ENCODE peak calls at places on chromosome 5, in ten cellular contexts. Q, U, S, H, F, D, I, Y, J and B are unnamed samples. For H3K4me1, the result is how much of the 10 kb centered on the place peaks cover.

GRCh38 chr5:1270933-1271914 is 23.6 kb downstream of the TERT start:
- DNase-seq in Y (no peak), U (no peak), H (no peak), S (no peak), D (no peak), Q (no peak), I (no peak), F (no peak), J (no peak), B (no peak)

GRCh38 chr5:16615737-16616535 is 861 bp downstream of the RETREG1 start:
- DNase-seq in S (no peak), I (no peak), U (peak), F (peak), H (peak), D (no peak), Q (peak), Y (no peak), J (no peak), B (no peak)

GRCh38 chr5:5298841-5299543 is 123.5 kb upstream of the ICE1 start:
- DNase-seq in F (no peak), D (no peak), U (no peak), Q (no peak), J (no peak), H (no peak), S (no peak), Y (no peak), I (no peak), B (no peak)

GRCh38 chr5:172849636-172850453 is 15.8 kb downstream of the ERGIC1 start:
- DNase-seq in D (no peak), Q (no peak), H (no peak), S (peak), J (no peak), U (no peak), Y (no peak), I (no peak), F (peak), B (no peak)

GRCh38 chr5:178993236-178993765 is 1.8 kb downstream of the GRM6 start:
- DNase-seq in F (no peak), U (no peak), Q (no peak), Y (no peak), J (no peak), I (no peak), H (no peak), D (no peak), S (no peak), B (no peak)

GRCh38 chr5:173969167-173970049 is 19.6 kb upstream of the C5orf47 start:
- DNase-seq in I (no peak), Q (peak), S (no peak), Y (no peak), D (no peak), J (no peak), F (peak), H (no peak), U (peak), B (no peak)

GRCh38 chr5:79495311-79495710 is 18.6 kb downstream of the HOMER1 start:
- DNase-seq in D (no peak), F (peak), H (peak), U (no peak), Y (no peak), Q (peak), I (no peak), J (no peak), S (no peak), B (no peak)

GRCh38 chr5:651296-652022 is 39.3 kb downstream of the CEP72 start:
- DNase-seq in U (no peak), Q (no peak), D (no peak), H (no peak), F (no peak), Y (peak), S (no peak), I (no peak), J (no peak), B (no peak)

GRCh38 chr5:69231851-69232250 is 2.8 kb upstream of the CDK7 start:
- DNase-seq in Y (no peak), F (no peak), I (no peak), J (no peak), H (no peak), U (no peak), S (no peak), D (no peak), Q (no peak), B (no peak)

GRCh38 chr5:162214551-162214950 is 147.0 kb downstream of the GABRG2 start:
- DNase-seq in U (no peak), Q (no peak), J (no peak), S (no peak), Y (no peak), D (no peak), H (no peak), I (no peak), F (no peak), B (no peak)

GRCh38 chr5:162209005-162209605 is 141.5 kb downstream of the GABRG2 start:
- DNase-seq in S (peak), I (no peak), H (peak), D (peak), Q (peak), J (no peak), U (peak), Y (peak), F (peak), B (no peak)
- TF ChIP-seq CTCF in S (peak), I (no peak), H (peak), D (peak), Q (peak), J (peak), U (peak), Y (peak), F (peak), B (no peak)

GRCh38 chr5:139765409-139766217 is 30.0 kb upstream of the PSD2 start:
- DNase-seq in J (peak), I (peak), D (peak), Y (peak), Q (peak), H (peak), S (peak), U (peak), F (peak), B (peak)
- H3K4me3 ChIP-seq in J (peak), I (peak), D (peak), Y (peak), Q (peak), H (peak), S (peak), U (peak), F (peak), B (peak)

GRCh38 chr5:132468665-132469379 is 21.8 kb downstream of the IRF1 start:
- DNase-seq in I (no peak), U (no peak), S (no peak), D (no peak), J (no peak), Y (no peak), H (no peak), Q (no peak), F (peak), B (no peak)
- H3K4me1 ChIP-seq in I (half or more), U (under half), S (half or more), D (under half), J (under half), Y (under half), H (under half), Q (under half), F (under half), B (under half)

GRCh38 chr5:81425569-81425968 is 31.6 kb upstream of the ACOT12 start:
- DNase-seq in Q (peak), I (no peak), J (no peak), D (no peak), S (peak), F (peak), U (peak), Y (no peak), H (peak), B (no peak)
- TF ChIP-seq CTCF in Q (peak), I (peak), J (peak), D (peak), S (peak), F (peak), U (peak), Y (peak), H (peak), B (peak)

GRCh38 chr5:6493681-6494454 is 45.2 kb downstream of the UBE2QL1 start:
- DNase-seq in U (no peak), Q (no peak), H (no peak), F (no peak), J (no peak), S (no peak), I (no peak), D (no peak), Y (no peak), B (no peak)

GRCh38 chr5:6496636-6497035 is 48.0 kb downstream of the UBE2QL1 start:
- DNase-seq in U (no peak), I (no peak), H (no peak), S (no peak), F (peak), D (no peak), J (no peak), Q (no peak), Y (no peak), B (no peak)

GRCh38 chr5:6497267-6497666 is 48.6 kb downstream of the UBE2QL1 start:
- DNase-seq in Y (no peak), S (no peak), I (no peak), F (no peak), J (no peak), Q (no peak), D (no peak), H (no peak), U (no peak), B (no peak)

GRCh38 chr5:6496207-6496584 is 47.5 kb downstream of the UBE2QL1 start:
- DNase-seq in D (no peak), J (no peak), H (no peak), Y (no peak), Q (no peak), U (no peak), I (no peak), S (no peak), F (no peak), B (no peak)

GRCh38 chr5:6495433-6496206 is 47.0 kb downstream of the UBE2QL1 start:
- DNase-seq in D (no peak), Q (no peak), H (no peak), J (no peak), U (no peak), F (peak), I (no peak), S (no peak), Y (no peak), B (no peak)
- H3K4me3 ChIP-seq in D (no peak), Q (no peak), H (no peak), J (no peak), U (no peak), F (no peak), I (no peak), S (no peak), Y (no peak), B (no peak)

GRCh38 chr5:72300590-72301339 is 19.3 kb downstream of the MRPS27 start:
- DNase-seq in D (no peak), I (no peak), U (no peak), J (no peak), Y (no peak), H (no peak), F (no peak), S (no peak), Q (no peak), B (no peak)
- H3K4me1 ChIP-seq in D (under half), I (under half), U (under half), J (under half), Y (under half), H (under half), F (under half), S (half or more), Q (under half), B (under half)

GRCh38 chr5:91306497-91306896 is 76.6 kb downstream of the ARRDC3 start:
- DNase-seq in Y (no peak), D (no peak), S (no peak), F (no peak), H (no peak), I (no peak), U (no peak), Q (no peak), J (no peak), B (no peak)

GRCh38 chr5:91307023-91307422 is 76.1 kb downstream of the ARRDC3 start:
- DNase-seq in D (peak), Q (no peak), F (no peak), J (peak), U (no peak), I (no peak), S (no peak), Y (peak), H (no peak), B (peak)

GRCh38 chr5:91312698-91313097 is 70.4 kb downstream of the ARRDC3 start:
- DNase-seq in Q (no peak), U (no peak), D (no peak), I (no peak), H (no peak), F (no peak), J (no peak), S (no peak), Y (no peak), B (no peak)

GRCh38 chr5:91311168-91311696 is 71.9 kb downstream of the ARRDC3 start:
- DNase-seq in J (no peak), D (no peak), S (peak), I (no peak), Y (no peak), H (no peak), Q (no peak), U (no peak), F (no peak), B (no peak)

GRCh38 chr5:91311697-91312501 is 71.2 kb downstream of the ARRDC3 start:
- DNase-seq in Q (peak), F (peak), U (peak), D (peak), J (peak), S (peak), I (peak), Y (peak), H (peak), B (peak)
- TF ChIP-seq CTCF in Q (no peak), F (no peak), U (no peak), D (no peak), J (no peak), S (peak), I (no peak), Y (peak), H (peak), B (no peak)

DNA sequence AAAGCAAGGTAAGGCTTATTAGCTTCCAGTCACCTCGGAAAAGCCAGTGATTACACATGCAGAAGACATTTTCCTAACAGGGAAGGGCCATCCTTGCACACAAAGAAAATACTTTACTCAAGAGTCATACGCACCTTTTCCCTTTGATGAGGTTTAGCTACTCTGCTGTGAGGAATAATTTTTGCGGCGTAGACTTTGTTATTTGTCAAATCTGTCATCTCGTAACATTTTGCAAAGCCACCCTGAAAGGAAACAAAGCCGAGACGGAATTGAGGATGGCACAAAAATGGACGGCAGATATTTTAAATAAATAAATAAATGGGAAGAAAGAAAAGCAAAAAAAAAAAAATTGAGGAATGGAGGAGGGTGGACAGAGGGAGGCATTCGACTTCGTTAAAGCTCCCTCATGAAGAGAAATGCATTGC is 1.0 kb downstream of the PLK2 start:
- DNase-seq in Y (no peak), D (no peak), H (peak), I (no peak), U (no peak), Q (peak), F (peak), J (no peak), S (no peak), B (no peak)
- H3K4me3 ChIP-seq in Y (peak), D (peak), H (peak), I (peak), U (peak), Q (peak), F (peak), J (peak), S (no peak), B (peak)